ENCODE peak calls at places on chromosome 17, in eight cellular contexts. G is HT-29, I is naive B cell, N is EH, T is NCI-H1105 treated with DMSO at 0.1 percent for 48 hours, P is left lung, Y is GM03348, U is nucleus accumbens. M is an unnamed sample.

GRCh38 chr17:78428842-78429617 is 50.6 kb downstream of the PGS1 start:
- DNase-seq in Y (no peak), T (no peak), G (no peak), U (no peak), P (peak), N (no peak), I (no peak), M (no peak)

GRCh38 chr17:56172517-56172982 is 19.3 kb downstream of the ANKFN1 start:
- DNase-seq in P (no peak), N (peak), U (no peak), I (no peak), G (peak), Y (no peak), T (no peak), M (no peak)

GRCh38 chr17:2122641-2123302 is 67.9 kb downstream of the HIC1 start:
- DNase-seq in U (peak), T (no peak), I (no peak), N (peak), Y (no peak), G (peak), P (peak), M (peak)

GRCh38 chr17:43800736-43801135 is 20.5 kb downstream of the CFAP97D1 start:
- DNase-seq in I (no peak), T (no peak), U (peak), N (no peak), G (no peak), P (no peak), Y (no peak), M (no peak)

GRCh38 chr17:10674696-10675095 is 17.6 kb upstream of the MYH3 start:
- DNase-seq in Y (no peak), N (no peak), P (no peak), I (no peak), T (no peak), U (no peak), G (no peak), M (no peak)

GRCh38 chr17:31126318-31126717 is 31.5 kb downstream of the NF1 start:
- DNase-seq in P (no peak), Y (no peak), T (no peak), U (no peak), I (no peak), N (no peak), G (no peak), M (no peak)

GRCh38 chr17:44438634-44439033 is 49.2 kb upstream of the ITGA2B start:
- DNase-seq in G (no peak), T (no peak), Y (no peak), P (no peak), U (no peak), N (peak), I (no peak), M (no peak)

GRCh38 chr17:31488264-31488981 is 96.9 kb downstream of the RAB11FIP4 start:
- DNase-seq in Y (no peak), P (peak), G (peak), U (no peak), I (no peak), T (peak), N (no peak), M (no peak)

GRCh38 chr17:15483416-15483815 is 16.0 kb upstream of the CDRT4 start:
- DNase-seq in U (no peak), Y (no peak), N (no peak), I (no peak), T (no peak), G (no peak), P (no peak), M (no peak)

GRCh38 chr17:65495255-65496060 is 66.0 kb downstream of the AXIN2 start:
- DNase-seq in T (no peak), G (peak), N (no peak), U (no peak), P (no peak), Y (no peak), I (no peak), M (no peak)

GRCh38 chr17:42116705-42117396 is 4.3 kb downstream of the KAT2A start:
- DNase-seq in U (peak), N (peak), T (peak), I (peak), Y (peak), P (peak), G (peak), M (peak)

GRCh38 chr17:42050360-42051012 is at the start of gene C17orf113:
- DNase-seq in G (peak), I (peak), N (peak), U (peak), T (peak), Y (peak), P (peak), M (no peak)

GRCh38 chr17:83145358-83145738 is 65.9 kb downstream of the METRNL start:
- DNase-seq in P (no peak), I (no peak), T (no peak), U (no peak), N (no peak), Y (no peak), G (no peak), M (peak)

GRCh38 chr17:27893834-27894503 is 804 bp upstream of the LYRM9 start:
- DNase-seq in Y (no peak), N (no peak), P (no peak), U (no peak), I (no peak), G (no peak), T (no peak), M (no peak)

GRCh38 chr17:62898239-62898864 is 67.7 kb upstream of the TANC2 start:
- DNase-seq in P (no peak), G (no peak), N (peak), T (no peak), Y (peak), I (no peak), U (no peak), M (no peak)

GRCh38 chr17:45260204-45260783 is 1.6 kb downstream of the SPATA32 start:
- DNase-seq in P (no peak), U (no peak), N (no peak), G (no peak), I (no peak), T (no peak), Y (no peak), M (peak)

GRCh38 chr17:42281571-42282096 is 5.4 kb upstream of the STAT5B start:
- DNase-seq in P (no peak), I (no peak), U (no peak), G (no peak), Y (no peak), T (peak), N (no peak), M (no peak)

GRCh38 chr17:60863892-60864673 is 186.4 kb downstream of the BCAS3 start:
- DNase-seq in P (no peak), Y (peak), G (no peak), U (no peak), I (no peak), T (no peak), N (peak), M (no peak)

GRCh38 chr17:13967416-13967815 is 101.9 kb upstream of the COX10 start:
- DNase-seq in T (no peak), G (no peak), N (no peak), P (no peak), U (no peak), Y (no peak), I (no peak), M (no peak)

GRCh38 chr17:8041249-8041928 is 2.5 kb downstream of the ALOX15B start:
- DNase-seq in U (no peak), P (no peak), I (peak), Y (peak), N (peak), T (peak), G (peak), M (no peak)

GRCh38 chr17:81821603-81822311 is 11.3 kb downstream of the MCRIP1 start:
- DNase-seq in U (no peak), G (peak), Y (peak), P (peak), T (no peak), I (no peak), N (peak), M (peak)

GRCh38 chr17:512311-512710 is 159.7 kb upstream of the RPH3AL start:
- DNase-seq in T (no peak), P (no peak), I (no peak), N (no peak), G (no peak), Y (no peak), U (no peak), M (no peak)

GRCh38 chr17:78723001-78723796 is 58.9 kb downstream of the CYTH1 start:
- DNase-seq in U (peak), G (no peak), N (peak), I (no peak), Y (peak), P (no peak), T (no peak), M (no peak)

GRCh38 chr17:72702998-72703397 is 389.5 kb downstream of the SLC39A11 start:
- DNase-seq in G (no peak), T (peak), U (no peak), P (no peak), Y (no peak), I (no peak), N (peak), M (no peak)

GRCh38 chr17:3886776-3887175 is 6.1 kb downstream of the CAMKK1 start:
- DNase-seq in Y (no peak), G (no peak), I (peak), P (no peak), T (no peak), U (no peak), N (no peak), M (peak)

GRCh38 chr17:42674755-42675347 is 1.9 kb downstream of the PLEKHH3 start:
- DNase-seq in T (peak), N (no peak), Y (no peak), U (no peak), P (no peak), G (peak), I (no peak), M (no peak)

GRCh38 chr17:48500435-48501426 is 30.1 kb downstream of the HOXB1 start:
- DNase-seq in I (no peak), T (no peak), P (no peak), N (no peak), Y (peak), U (no peak), G (peak), M (no peak)